ENCODE peak calls at places on chromosomes 7 and 10, in nine cellular contexts. One of them, this sample, is unnamed.

GRCh38 chr7:138876326-138876725 is 78.3 kb upstream of the ATP6V0A4 start:
- DNase-seq in NCI-H1436: no peak
- DNase-seq in C1 segment of cervical spinal cord: no peak
- DNase-seq in astrocyte of the spinal cord: no peak
- DNase-seq in fibroblast of pulmonary artery: no peak
- DNase-seq in iris pigment epithelial cell: peak
- DNase-seq in fibroblast of the conjunctiva: no peak
- DNase-seq in KG1: no peak
- DNase-seq in Panc1: no peak
- DNase-seq in this sample: no peak

GRCh38 chr10:132849546-132850031 is 63.6 kb upstream of the NKX6-2 start:
- DNase-seq in NCI-H1436: no peak
- DNase-seq in C1 segment of cervical spinal cord: no peak
- DNase-seq in astrocyte of the spinal cord: no peak
- DNase-seq in fibroblast of pulmonary artery: no peak
- DNase-seq in iris pigment epithelial cell: no peak
- DNase-seq in fibroblast of the conjunctiva: no peak
- DNase-seq in KG1: no peak
- DNase-seq in Panc1: no peak
- DNase-seq in this sample: no peak

GRCh38 chr7:5179756-5180155 is 10.3 kb upstream of the WIPI2 start:
- DNase-seq in NCI-H1436: no peak
- DNase-seq in C1 segment of cervical spinal cord: no peak
- DNase-seq in astrocyte of the spinal cord: no peak
- DNase-seq in fibroblast of pulmonary artery: no peak
- DNase-seq in iris pigment epithelial cell: no peak
- DNase-seq in fibroblast of the conjunctiva: no peak
- DNase-seq in KG1: no peak
- DNase-seq in Panc1: no peak
- DNase-seq in this sample: no peak

GRCh38 chr7:143396625-143397556 is 11.8 kb downstream of the EPHA1 start:
- DNase-seq in NCI-H1436: no peak
- DNase-seq in C1 segment of cervical spinal cord: no peak
- DNase-seq in astrocyte of the spinal cord: no peak
- DNase-seq in fibroblast of pulmonary artery: no peak
- DNase-seq in iris pigment epithelial cell: no peak
- DNase-seq in fibroblast of the conjunctiva: no peak
- DNase-seq in KG1: no peak
- DNase-seq in Panc1: no peak
- DNase-seq in this sample: no peak

GRCh38 chr10:14667270-14667669 is 107.4 kb downstream of the FAM107B start:
- DNase-seq in NCI-H1436: no peak
- DNase-seq in C1 segment of cervical spinal cord: no peak
- DNase-seq in astrocyte of the spinal cord: no peak
- DNase-seq in fibroblast of pulmonary artery: no peak
- DNase-seq in iris pigment epithelial cell: no peak
- DNase-seq in fibroblast of the conjunctiva: no peak
- DNase-seq in KG1: no peak
- DNase-seq in Panc1: no peak
- DNase-seq in this sample: no peak

GRCh38 chr7:113801751-113802150 is 117.1 kb downstream of the PPP1R3A start:
- DNase-seq in NCI-H1436: no peak
- DNase-seq in C1 segment of cervical spinal cord: no peak
- DNase-seq in astrocyte of the spinal cord: no peak
- DNase-seq in fibroblast of pulmonary artery: no peak
- DNase-seq in iris pigment epithelial cell: no peak
- DNase-seq in fibroblast of the conjunctiva: no peak
- DNase-seq in KG1: no peak
- DNase-seq in Panc1: no peak
- DNase-seq in this sample: no peak

GRCh38 chr7:139481364-139481763 is 2.1 kb downstream of the KLRG2 start:
- DNase-seq in NCI-H1436: no peak
- DNase-seq in C1 segment of cervical spinal cord: no peak
- DNase-seq in astrocyte of the spinal cord: no peak
- DNase-seq in fibroblast of pulmonary artery: no peak
- DNase-seq in iris pigment epithelial cell: no peak
- DNase-seq in fibroblast of the conjunctiva: no peak
- DNase-seq in KG1: no peak
- DNase-seq in Panc1: no peak
- DNase-seq in this sample: no peak

GRCh38 chr7:102424129-102424551 is 9.2 kb upstream of the ORAI2 start:
- DNase-seq in NCI-H1436: no peak
- DNase-seq in C1 segment of cervical spinal cord: no peak
- DNase-seq in astrocyte of the spinal cord: no peak
- DNase-seq in fibroblast of pulmonary artery: no peak
- DNase-seq in iris pigment epithelial cell: no peak
- DNase-seq in fibroblast of the conjunctiva: no peak
- DNase-seq in KG1: no peak
- DNase-seq in Panc1: no peak
- DNase-seq in this sample: no peak

GRCh38 chr7:57404343-57404966 is 45.5 kb upstream of the ZNF716 start:
- DNase-seq in NCI-H1436: no peak
- DNase-seq in C1 segment of cervical spinal cord: no peak
- DNase-seq in astrocyte of the spinal cord: no peak
- DNase-seq in fibroblast of pulmonary artery: no peak
- DNase-seq in iris pigment epithelial cell: no peak
- DNase-seq in fibroblast of the conjunctiva: no peak
- DNase-seq in KG1: no peak
- DNase-seq in Panc1: no peak
- DNase-seq in this sample: no peak

GRCh38 chr10:105974803-105975456 is 1189.6 kb downstream of the SORCS1 start:
- DNase-seq in NCI-H1436: no peak
- DNase-seq in C1 segment of cervical spinal cord: no peak
- DNase-seq in astrocyte of the spinal cord: peak
- DNase-seq in fibroblast of pulmonary artery: peak
- DNase-seq in iris pigment epithelial cell: peak
- DNase-seq in fibroblast of the conjunctiva: no peak
- DNase-seq in KG1: no peak
- DNase-seq in Panc1: no peak
- DNase-seq in this sample: no peak

GRCh38 chr10:50469288-50469687 is 154.5 kb downstream of the SGMS1 start:
- DNase-seq in NCI-H1436: no peak
- DNase-seq in C1 segment of cervical spinal cord: no peak
- DNase-seq in astrocyte of the spinal cord: peak
- DNase-seq in fibroblast of pulmonary artery: peak
- DNase-seq in iris pigment epithelial cell: peak
- DNase-seq in fibroblast of the conjunctiva: no peak
- DNase-seq in KG1: no peak
- DNase-seq in Panc1: no peak
- DNase-seq in this sample: no peak

GRCh38 chr10:116800356-116800929 is 48.9 kb upstream of the ENO4 start:
- DNase-seq in NCI-H1436: no peak
- DNase-seq in C1 segment of cervical spinal cord: no peak
- DNase-seq in astrocyte of the spinal cord: no peak
- DNase-seq in fibroblast of pulmonary artery: no peak
- DNase-seq in iris pigment epithelial cell: no peak
- DNase-seq in fibroblast of the conjunctiva: no peak
- DNase-seq in KG1: no peak
- DNase-seq in Panc1: no peak
- DNase-seq in this sample: no peak

GRCh38 chr7:146004805-146005204 is 111.8 kb upstream of the CNTNAP2 start:
- DNase-seq in NCI-H1436: no peak
- DNase-seq in C1 segment of cervical spinal cord: no peak
- DNase-seq in astrocyte of the spinal cord: peak
- DNase-seq in fibroblast of pulmonary artery: no peak
- DNase-seq in iris pigment epithelial cell: peak
- DNase-seq in fibroblast of the conjunctiva: no peak
- DNase-seq in KG1: no peak
- DNase-seq in Panc1: no peak
- DNase-seq in this sample: no peak

This sample was measured in effector CD4-positive, alpha-beta T cell.